ENCODE peak calls at places on chromosomes 2 and 18, in eight cellular contexts. One of them, this sample, is unnamed.

GRCh38 chr2:7707723-7708122 is 790.5 kb downstream of the RNF144A start:
- DNase-seq in hepatocyte: no peak
- DNase-seq in DND-41: no peak
- DNase-seq in cardiac muscle cell: no peak
- DNase-seq in fibroblast of pulmonary artery: no peak
- DNase-seq in prostate gland: no peak
- DNase-seq in pancreas: no peak
- DNase-seq in epithelial cell of esophagus: peak; percentile 89
- DNase-seq in this sample: no peak

GRCh38 chr18:57095884-57096283 is 51.0 kb upstream of the BOD1L2 start:
- DNase-seq in epithelial cell of esophagus: no peak
- DNase-seq in hepatocyte: no peak
- DNase-seq in cardiac muscle cell: peak; percentile 18
- DNase-seq in fibroblast of pulmonary artery: peak; percentile 36
- DNase-seq in pancreas: no peak
- DNase-seq in prostate gland: no peak
- DNase-seq in DND-41: no peak
- DNase-seq in this sample: no peak

GRCh38 chr2:38810488-38810887 is 32.5 kb downstream of the GEMIN6 start:
- DNase-seq in epithelial cell of esophagus: no peak
- DNase-seq in fibroblast of pulmonary artery: no peak
- DNase-seq in hepatocyte: no peak
- DNase-seq in DND-41: no peak
- DNase-seq in prostate gland: no peak
- DNase-seq in pancreas: no peak
- DNase-seq in cardiac muscle cell: no peak
- DNase-seq in this sample: no peak

GRCh38 chr2:42360493-42360889 is 526 bp downstream of the COX7A2L start:
- DNase-seq in pancreas: no peak
- DNase-seq in epithelial cell of esophagus: no peak
- DNase-seq in hepatocyte: no peak
- DNase-seq in cardiac muscle cell: no peak
- DNase-seq in DND-41: peak; percentile 24
- DNase-seq in prostate gland: no peak
- DNase-seq in fibroblast of pulmonary artery: no peak
- DNase-seq in this sample: no peak

GRCh38 chr18:61770279-61770678 is 122.5 kb downstream of the RNF152 start:
- DNase-seq in DND-41: no peak
- DNase-seq in epithelial cell of esophagus: no peak
- DNase-seq in prostate gland: no peak
- DNase-seq in cardiac muscle cell: no peak
- DNase-seq in hepatocyte: no peak
- DNase-seq in pancreas: no peak
- DNase-seq in fibroblast of pulmonary artery: no peak
- DNase-seq in this sample: no peak

GRCh38 chr2:130762031-130762909 is 6.9 kb downstream of the AMER3 start:
- DNase-seq in pancreas: no peak
- DNase-seq in DND-41: no peak
- DNase-seq in epithelial cell of esophagus: no peak
- DNase-seq in fibroblast of pulmonary artery: no peak
- DNase-seq in prostate gland: no peak
- DNase-seq in hepatocyte: no peak
- DNase-seq in cardiac muscle cell: no peak
- DNase-seq in this sample: no peak

GRCh38 chr18:70037453-70038061 is 89.9 kb upstream of the CD226 start:
- DNase-seq in hepatocyte: no peak
- DNase-seq in prostate gland: no peak
- DNase-seq in fibroblast of pulmonary artery: no peak
- DNase-seq in DND-41: no peak
- DNase-seq in epithelial cell of esophagus: peak; percentile 42
- DNase-seq in cardiac muscle cell: no peak
- DNase-seq in pancreas: no peak
- DNase-seq in this sample: no peak

GRCh38 chr18:3340015-3340681 is 78.2 kb downstream of the MYL12B start:
- DNase-seq in hepatocyte: no peak
- DNase-seq in pancreas: no peak
- DNase-seq in DND-41: no peak
- DNase-seq in cardiac muscle cell: no peak
- DNase-seq in epithelial cell of esophagus: peak; percentile 33
- DNase-seq in fibroblast of pulmonary artery: peak; percentile 16
- DNase-seq in prostate gland: no peak
- DNase-seq in this sample: no peak

GRCh38 chr2:166700079-166700478 is 188.2 kb upstream of the XIRP2 start:
- DNase-seq in epithelial cell of esophagus: no peak
- DNase-seq in DND-41: no peak
- DNase-seq in fibroblast of pulmonary artery: no peak
- DNase-seq in cardiac muscle cell: no peak
- DNase-seq in prostate gland: no peak
- DNase-seq in hepatocyte: peak; percentile 8
- DNase-seq in pancreas: no peak
- DNase-seq in this sample: no peak

GRCh38 chr2:47155091-47155876 is at the start of gene STPG4:
- DNase-seq in DND-41: no peak
- DNase-seq in epithelial cell of esophagus: no peak
- DNase-seq in hepatocyte: no peak
- DNase-seq in fibroblast of pulmonary artery: no peak
- DNase-seq in prostate gland: no peak
- DNase-seq in cardiac muscle cell: no peak
- DNase-seq in pancreas: no peak
- DNase-seq in this sample: no peak

GRCh38 chr2:204566439-204566838 is 21.2 kb downstream of the PARD3B start:
- DNase-seq in epithelial cell of esophagus: no peak
- DNase-seq in pancreas: no peak
- DNase-seq in fibroblast of pulmonary artery: no peak
- DNase-seq in prostate gland: no peak
- DNase-seq in DND-41: no peak
- DNase-seq in hepatocyte: no peak
- DNase-seq in cardiac muscle cell: no peak
- DNase-seq in this sample: no peak

GRCh38 chr2:157264099-157264498 is 6.6 kb downstream of the GALNT5 start:
- DNase-seq in pancreas: no peak
- DNase-seq in DND-41: no peak
- DNase-seq in epithelial cell of esophagus: peak; percentile 32
- DNase-seq in cardiac muscle cell: no peak
- DNase-seq in fibroblast of pulmonary artery: peak; percentile 42
- DNase-seq in prostate gland: no peak
- DNase-seq in hepatocyte: no peak
- DNase-seq in this sample: no peak

DNA sequence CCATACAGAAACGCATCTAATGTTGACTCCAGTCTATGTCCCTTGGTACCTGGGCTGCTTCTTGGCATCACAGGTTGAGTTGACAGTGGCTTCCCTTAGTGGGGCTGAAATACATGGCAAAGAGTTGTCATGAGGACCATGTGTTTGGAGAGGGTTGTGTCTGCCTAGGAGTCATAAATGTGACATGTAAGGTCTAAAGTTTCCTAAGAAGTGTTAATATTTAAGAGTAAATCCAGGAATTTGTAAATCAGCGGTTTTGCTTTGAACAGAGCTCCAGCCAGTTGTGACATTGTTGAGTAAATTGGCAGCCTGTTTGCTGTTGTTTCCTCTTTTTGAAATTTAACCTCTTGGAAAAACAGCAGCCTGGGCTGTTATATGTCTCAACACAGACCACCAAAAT is 68.5 kb upstream of the RND3 start:
- DNase-seq in prostate gland: no peak
- DNase-seq in hepatocyte: no peak
- DNase-seq in epithelial cell of esophagus: no peak
- DNase-seq in cardiac muscle cell: no peak
- DNase-seq in DND-41: no peak
- DNase-seq in fibroblast of pulmonary artery: no peak
- DNase-seq in pancreas: no peak
- DNase-seq in this sample: no peak
- TF ChIP-seq CTCF in prostate gland: no peak
- TF ChIP-seq CTCF in hepatocyte: no peak
- TF ChIP-seq CTCF in epithelial cell of esophagus: no peak
- TF ChIP-seq CTCF in cardiac muscle cell: no peak
- TF ChIP-seq CTCF in DND-41: no peak
- TF ChIP-seq CTCF in fibroblast of pulmonary artery: no peak
- TF ChIP-seq CTCF in pancreas: no peak
- TF ChIP-seq CTCF in this sample: no peak

GRCh38 chr2:111703759-111704158 is 180.2 kb downstream of the ANAPC1 start:
- DNase-seq in prostate gland: no peak
- DNase-seq in DND-41: peak; percentile 48
- DNase-seq in epithelial cell of esophagus: no peak
- DNase-seq in pancreas: no peak
- DNase-seq in hepatocyte: no peak
- DNase-seq in cardiac muscle cell: no peak
- DNase-seq in fibroblast of pulmonary artery: no peak
- DNase-seq in this sample: no peak

GRCh38 chr2:111701798-111702118 is 182.2 kb downstream of the ANAPC1 start:
- DNase-seq in fibroblast of pulmonary artery: no peak
- DNase-seq in hepatocyte: no peak
- DNase-seq in DND-41: no peak
- DNase-seq in cardiac muscle cell: no peak
- DNase-seq in epithelial cell of esophagus: no peak
- DNase-seq in prostate gland: no peak
- DNase-seq in pancreas: no peak
- DNase-seq in this sample: no peak

GRCh38 chr2:111702809-111703196 is 181.2 kb downstream of the ANAPC1 start:
- DNase-seq in prostate gland: no peak
- DNase-seq in hepatocyte: no peak
- DNase-seq in pancreas: no peak
- DNase-seq in DND-41: no peak
- DNase-seq in fibroblast of pulmonary artery: no peak
- DNase-seq in epithelial cell of esophagus: no peak
- DNase-seq in cardiac muscle cell: no peak
- DNase-seq in this sample: no peak

GRCh38 chr2:111701266-111701665 is 182.7 kb downstream of the ANAPC1 start:
- DNase-seq in fibroblast of pulmonary artery: no peak
- DNase-seq in pancreas: no peak
- DNase-seq in hepatocyte: no peak
- DNase-seq in cardiac muscle cell: no peak
- DNase-seq in prostate gland: no peak
- DNase-seq in epithelial cell of esophagus: peak; percentile 34
- DNase-seq in DND-41: peak; percentile 38
- DNase-seq in this sample: no peak

DNA sequence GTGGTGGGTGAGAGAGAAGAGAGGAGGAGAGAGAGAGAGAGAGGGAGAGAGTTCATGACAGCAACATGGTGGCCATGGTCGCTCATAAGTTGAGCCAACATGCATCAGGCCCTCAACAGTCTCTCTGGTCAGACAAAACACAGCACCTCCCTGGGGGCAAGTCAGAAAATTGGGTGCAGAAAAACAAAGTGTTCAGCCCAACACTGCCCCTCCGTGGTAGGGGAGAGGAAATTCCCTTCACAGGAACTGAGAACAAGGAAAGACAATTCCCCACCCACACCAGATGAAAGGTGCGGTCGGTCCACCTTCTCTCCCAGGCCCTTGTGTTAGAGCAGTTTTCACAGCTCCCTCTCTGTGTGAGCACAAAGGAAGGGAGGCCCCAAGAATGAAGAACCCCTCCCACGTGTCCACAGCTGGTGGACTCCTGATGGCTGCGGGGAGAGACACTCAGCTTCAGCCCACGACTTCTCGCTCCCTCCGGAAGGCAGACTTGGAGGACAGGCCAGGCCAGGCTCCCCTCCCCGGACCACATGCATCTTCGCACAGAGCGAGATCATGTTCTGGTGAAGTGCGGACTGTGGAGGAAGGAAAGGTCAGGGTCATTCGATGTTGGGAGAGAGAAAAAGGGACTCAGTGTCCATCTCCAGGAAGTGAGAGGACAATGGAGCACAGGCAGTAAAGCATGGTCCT is 181.7 kb downstream of the ANAPC1 start:
- DNase-seq in hepatocyte: peak; percentile 55
- DNase-seq in prostate gland: no peak
- DNase-seq in fibroblast of pulmonary artery: peak; percentile 77
- DNase-seq in DND-41: peak; percentile 75
- DNase-seq in epithelial cell of esophagus: peak; percentile 58
- DNase-seq in pancreas: peak; percentile 27
- DNase-seq in cardiac muscle cell: peak; percentile 56
- DNase-seq in this sample: peak; percentile 54
- TF ChIP-seq CTCF in hepatocyte: peak; percentile 49
- TF ChIP-seq CTCF in prostate gland: no peak
- TF ChIP-seq CTCF in fibroblast of pulmonary artery: peak; percentile 76
- TF ChIP-seq CTCF in DND-41: peak; percentile 86
- TF ChIP-seq CTCF in epithelial cell of esophagus: peak; percentile 67
- TF ChIP-seq CTCF in pancreas: peak; percentile 25
- TF ChIP-seq CTCF in cardiac muscle cell: peak; percentile 82
- TF ChIP-seq CTCF in this sample: peak; percentile 53

DNA sequence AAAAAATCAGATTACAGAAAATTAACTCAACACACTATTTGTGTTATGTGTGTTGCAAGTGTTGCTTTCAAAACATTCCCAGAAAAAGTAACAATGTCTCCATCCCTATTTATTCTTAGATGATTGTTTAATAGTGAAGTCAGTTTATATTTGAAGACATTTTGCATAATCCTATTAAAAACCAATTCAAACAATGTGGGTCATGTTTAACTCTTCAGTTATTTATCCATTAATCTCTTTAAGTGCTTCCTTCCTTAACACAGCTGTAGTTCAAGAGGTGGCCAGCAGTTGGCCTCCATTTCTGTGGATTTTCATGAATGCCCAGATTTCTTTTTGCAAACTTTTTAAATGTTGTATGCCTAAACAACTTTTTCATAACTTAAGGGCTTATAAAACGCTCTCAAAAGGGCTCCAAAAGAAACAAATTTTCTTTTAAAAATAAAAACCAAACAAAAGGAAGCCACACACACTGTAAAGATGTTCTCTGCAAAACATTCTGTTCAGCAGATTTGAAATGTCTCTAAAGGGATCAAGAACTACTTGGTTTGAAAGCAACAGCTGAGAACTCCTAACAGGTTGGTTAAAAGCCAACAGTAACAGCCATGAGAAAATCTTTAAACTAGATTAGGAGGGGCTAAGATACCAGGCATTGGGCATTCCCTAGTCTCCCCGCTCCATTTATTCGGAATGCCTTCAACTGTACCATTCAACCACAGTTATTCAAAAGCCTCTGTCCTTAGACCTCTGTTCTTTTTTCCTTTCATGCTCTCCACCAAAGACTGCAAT is 71.5 kb downstream of the THADA start:
- DNase-seq in hepatocyte: peak; percentile 7
- DNase-seq in fibroblast of pulmonary artery: no peak
- DNase-seq in prostate gland: no peak
- DNase-seq in pancreas: no peak
- DNase-seq in cardiac muscle cell: no peak
- DNase-seq in epithelial cell of esophagus: no peak
- DNase-seq in DND-41: no peak
- DNase-seq in this sample: no peak
- TF ChIP-seq CTCF in hepatocyte: peak; percentile 25
- TF ChIP-seq CTCF in fibroblast of pulmonary artery: peak; percentile 39
- TF ChIP-seq CTCF in prostate gland: no peak
- TF ChIP-seq CTCF in pancreas: no peak
- TF ChIP-seq CTCF in cardiac muscle cell: peak; percentile 31
- TF ChIP-seq CTCF in epithelial cell of esophagus: peak; percentile 47
- TF ChIP-seq CTCF in DND-41: peak; percentile 46
- TF ChIP-seq CTCF in this sample: peak; percentile 38

GRCh38 chr18:77405096-77405495 is 155.4 kb downstream of the GALR1 start:
- DNase-seq in fibroblast of pulmonary artery: no peak
- DNase-seq in DND-41: no peak
- DNase-seq in prostate gland: no peak
- DNase-seq in hepatocyte: no peak
- DNase-seq in epithelial cell of esophagus: no peak
- DNase-seq in cardiac muscle cell: no peak
- DNase-seq in pancreas: no peak
- DNase-seq in this sample: no peak

GRCh38 chr18:77403969-77404535 is 154.4 kb downstream of the GALR1 start:
- DNase-seq in cardiac muscle cell: no peak
- DNase-seq in prostate gland: no peak
- DNase-seq in epithelial cell of esophagus: no peak
- DNase-seq in hepatocyte: no peak
- DNase-seq in pancreas: peak; percentile 17
- DNase-seq in DND-41: no peak
- DNase-seq in fibroblast of pulmonary artery: no peak
- DNase-seq in this sample: no peak

GRCh38 chr18:77407733-77408132 is 158.1 kb downstream of the GALR1 start:
- DNase-seq in prostate gland: no peak
- DNase-seq in hepatocyte: no peak
- DNase-seq in epithelial cell of esophagus: no peak
- DNase-seq in cardiac muscle cell: no peak
- DNase-seq in DND-41: no peak
- DNase-seq in pancreas: no peak
- DNase-seq in fibroblast of pulmonary artery: no peak
- DNase-seq in this sample: no peak
- TF ChIP-seq CTCF in prostate gland: no peak
- TF ChIP-seq CTCF in hepatocyte: no peak
- TF ChIP-seq CTCF in epithelial cell of esophagus: no peak
- TF ChIP-seq CTCF in cardiac muscle cell: no peak
- TF ChIP-seq CTCF in DND-41: peak; percentile 4
- TF ChIP-seq CTCF in pancreas: no peak
- TF ChIP-seq CTCF in fibroblast of pulmonary artery: no peak
- TF ChIP-seq CTCF in this sample: no peak